ENCODE peak calls at places on chromosomes 16 and 17, in eight cellular contexts. One of them, this sample, is unnamed.

GRCh38 chr16:81261049-81261648 is 22.7 kb downstream of the BCO1 start:
- DNase-seq in stomach: peak
- DNase-seq in epithelial cell of esophagus: peak
- DNase-seq in thyroid gland: no peak
- DNase-seq in activated B cell treated with CpG ODN at 0.5 μM for 24 hours: no peak
- DNase-seq in cardiac fibroblast: no peak
- DNase-seq in choroid plexus epithelial cell: peak
- DNase-seq in fibroblast of mammary gland: peak
- DNase-seq in this sample: peak

GRCh38 chr17:50914510-50914849 is 48.3 kb upstream of the TOB1 start:
- DNase-seq in stomach: no peak
- DNase-seq in epithelial cell of esophagus: no peak
- DNase-seq in thyroid gland: no peak
- DNase-seq in activated B cell treated with CpG ODN at 0.5 μM for 24 hours: no peak
- DNase-seq in cardiac fibroblast: no peak
- DNase-seq in choroid plexus epithelial cell: no peak
- DNase-seq in fibroblast of mammary gland: no peak
- DNase-seq in this sample: no peak

GRCh38 chr16:78817442-78817829 is 718.0 kb downstream of the WWOX start:
- DNase-seq in stomach: no peak
- DNase-seq in epithelial cell of esophagus: no peak
- DNase-seq in thyroid gland: no peak
- DNase-seq in activated B cell treated with CpG ODN at 0.5 μM for 24 hours: no peak
- DNase-seq in cardiac fibroblast: no peak
- DNase-seq in choroid plexus epithelial cell: no peak
- DNase-seq in fibroblast of mammary gland: peak
- DNase-seq in this sample: no peak

GRCh38 chr16:24504467-24505345 is 34.7 kb upstream of the RBBP6 start:
- DNase-seq in stomach: peak
- DNase-seq in epithelial cell of esophagus: peak
- DNase-seq in thyroid gland: peak
- DNase-seq in activated B cell treated with CpG ODN at 0.5 μM for 24 hours: peak
- DNase-seq in cardiac fibroblast: peak
- DNase-seq in choroid plexus epithelial cell: peak
- DNase-seq in fibroblast of mammary gland: peak
- DNase-seq in this sample: peak

GRCh38 chr17:9174779-9175574 is 153.7 kb downstream of the NTN1 start:
- DNase-seq in stomach: peak
- DNase-seq in epithelial cell of esophagus: no peak
- DNase-seq in thyroid gland: peak
- DNase-seq in activated B cell treated with CpG ODN at 0.5 μM for 24 hours: no peak
- DNase-seq in cardiac fibroblast: no peak
- DNase-seq in choroid plexus epithelial cell: no peak
- DNase-seq in fibroblast of mammary gland: no peak
- DNase-seq in this sample: no peak

GRCh38 chr16:56262148-56262878 is 71.0 kb downstream of the GNAO1 start:
- DNase-seq in stomach: no peak
- DNase-seq in epithelial cell of esophagus: peak
- DNase-seq in thyroid gland: no peak
- DNase-seq in activated B cell treated with CpG ODN at 0.5 μM for 24 hours: no peak
- DNase-seq in cardiac fibroblast: no peak
- DNase-seq in choroid plexus epithelial cell: no peak
- DNase-seq in fibroblast of mammary gland: no peak
- DNase-seq in this sample: peak

GRCh38 chr16:57562066-57562465 is 19.6 kb downstream of the ADGRG5 start:
- DNase-seq in stomach: no peak
- DNase-seq in epithelial cell of esophagus: no peak
- DNase-seq in thyroid gland: no peak
- DNase-seq in activated B cell treated with CpG ODN at 0.5 μM for 24 hours: no peak
- DNase-seq in cardiac fibroblast: no peak
- DNase-seq in choroid plexus epithelial cell: no peak
- DNase-seq in fibroblast of mammary gland: no peak
- DNase-seq in this sample: no peak

GRCh38 chr17:55706808-55707773 is 15.6 kb downstream of the TMEM100 start:
- DNase-seq in stomach: no peak
- DNase-seq in epithelial cell of esophagus: no peak
- DNase-seq in thyroid gland: no peak
- DNase-seq in activated B cell treated with CpG ODN at 0.5 μM for 24 hours: no peak
- DNase-seq in cardiac fibroblast: no peak
- DNase-seq in choroid plexus epithelial cell: no peak
- DNase-seq in fibroblast of mammary gland: no peak
- DNase-seq in this sample: no peak

GRCh38 chr17:17350491-17351355 is 47.5 kb downstream of the NT5M start:
- DNase-seq in stomach: peak
- DNase-seq in epithelial cell of esophagus: peak
- DNase-seq in thyroid gland: no peak
- DNase-seq in activated B cell treated with CpG ODN at 0.5 μM for 24 hours: no peak
- DNase-seq in cardiac fibroblast: no peak
- DNase-seq in choroid plexus epithelial cell: peak
- DNase-seq in fibroblast of mammary gland: peak
- DNase-seq in this sample: no peak

GRCh38 chr16:84925092-84925772 is 86.1 kb downstream of the ZDHHC7 start:
- DNase-seq in stomach: peak
- DNase-seq in epithelial cell of esophagus: peak
- DNase-seq in thyroid gland: no peak
- DNase-seq in activated B cell treated with CpG ODN at 0.5 μM for 24 hours: peak
- DNase-seq in cardiac fibroblast: peak
- DNase-seq in choroid plexus epithelial cell: peak
- DNase-seq in fibroblast of mammary gland: peak
- DNase-seq in this sample: peak

GRCh38 chr17:80220709-80221215 is 535 bp downstream of the SLC26A11 start:
- DNase-seq in stomach: no peak
- DNase-seq in epithelial cell of esophagus: no peak
- DNase-seq in thyroid gland: peak
- DNase-seq in activated B cell treated with CpG ODN at 0.5 μM for 24 hours: no peak
- DNase-seq in cardiac fibroblast: peak
- DNase-seq in choroid plexus epithelial cell: peak
- DNase-seq in fibroblast of mammary gland: no peak
- DNase-seq in this sample: no peak

GRCh38 chr17:82737981-82738877 is 2.8 kb downstream of the FN3K start:
- DNase-seq in stomach: peak
- DNase-seq in epithelial cell of esophagus: no peak
- DNase-seq in thyroid gland: no peak
- DNase-seq in activated B cell treated with CpG ODN at 0.5 μM for 24 hours: no peak
- DNase-seq in cardiac fibroblast: peak
- DNase-seq in choroid plexus epithelial cell: no peak
- DNase-seq in fibroblast of mammary gland: peak
- DNase-seq in this sample: no peak

GRCh38 chr17:73068322-73069153 is 23.9 kb downstream of the SLC39A11 start:
- DNase-seq in stomach: no peak
- DNase-seq in epithelial cell of esophagus: peak
- DNase-seq in thyroid gland: no peak
- DNase-seq in activated B cell treated with CpG ODN at 0.5 μM for 24 hours: no peak
- DNase-seq in cardiac fibroblast: peak
- DNase-seq in choroid plexus epithelial cell: peak
- DNase-seq in fibroblast of mammary gland: peak
- DNase-seq in this sample: no peak

GRCh38 chr17:12789075-12789975 is at the start of gene ARHGAP44:
- DNase-seq in stomach: peak
- DNase-seq in epithelial cell of esophagus: peak
- DNase-seq in thyroid gland: peak
- DNase-seq in activated B cell treated with CpG ODN at 0.5 μM for 24 hours: peak
- DNase-seq in cardiac fibroblast: peak
- DNase-seq in choroid plexus epithelial cell: peak
- DNase-seq in fibroblast of mammary gland: peak
- DNase-seq in this sample: peak

GRCh38 chr17:72745241-72745640 is 347.2 kb downstream of the SLC39A11 start:
- DNase-seq in stomach: no peak
- DNase-seq in epithelial cell of esophagus: no peak
- DNase-seq in thyroid gland: no peak
- DNase-seq in activated B cell treated with CpG ODN at 0.5 μM for 24 hours: no peak
- DNase-seq in cardiac fibroblast: no peak
- DNase-seq in choroid plexus epithelial cell: no peak
- DNase-seq in fibroblast of mammary gland: no peak
- DNase-seq in this sample: no peak

GRCh38 chr17:7139400-7139799 is 24.8 kb upstream of the ASGR2 start:
- DNase-seq in stomach: no peak
- DNase-seq in epithelial cell of esophagus: no peak
- DNase-seq in thyroid gland: no peak
- DNase-seq in activated B cell treated with CpG ODN at 0.5 μM for 24 hours: no peak
- DNase-seq in cardiac fibroblast: no peak
- DNase-seq in choroid plexus epithelial cell: no peak
- DNase-seq in fibroblast of mammary gland: no peak
- DNase-seq in this sample: no peak

GRCh38 chr16:11517926-11518325 is 68.8 kb downstream of the LITAF start:
- DNase-seq in stomach: no peak
- DNase-seq in epithelial cell of esophagus: no peak
- DNase-seq in thyroid gland: no peak
- DNase-seq in activated B cell treated with CpG ODN at 0.5 μM for 24 hours: no peak
- DNase-seq in cardiac fibroblast: no peak
- DNase-seq in choroid plexus epithelial cell: no peak
- DNase-seq in fibroblast of mammary gland: no peak
- DNase-seq in this sample: no peak
- TF ChIP-seq CTCF in stomach: no peak
- TF ChIP-seq CTCF in epithelial cell of esophagus: no peak
- TF ChIP-seq CTCF in thyroid gland: no peak
- TF ChIP-seq CTCF in activated B cell treated with CpG ODN at 0.5 μM for 24 hours: no peak
- TF ChIP-seq CTCF in cardiac fibroblast: no peak
- TF ChIP-seq CTCF in choroid plexus epithelial cell: no peak
- TF ChIP-seq CTCF in fibroblast of mammary gland: no peak
- TF ChIP-seq CTCF in this sample: no peak

GRCh38 chr17:75238684-75239191 is 22.7 kb downstream of the GGA3 start:
- DNase-seq in stomach: peak
- DNase-seq in epithelial cell of esophagus: peak
- DNase-seq in thyroid gland: peak
- DNase-seq in activated B cell treated with CpG ODN at 0.5 μM for 24 hours: peak
- DNase-seq in cardiac fibroblast: peak
- DNase-seq in choroid plexus epithelial cell: peak
- DNase-seq in fibroblast of mammary gland: peak
- DNase-seq in this sample: peak
- TF ChIP-seq CTCF in stomach: peak
- TF ChIP-seq CTCF in epithelial cell of esophagus: peak
- TF ChIP-seq CTCF in thyroid gland: peak
- TF ChIP-seq CTCF in activated B cell treated with CpG ODN at 0.5 μM for 24 hours: no peak
- TF ChIP-seq CTCF in cardiac fibroblast: peak
- TF ChIP-seq CTCF in choroid plexus epithelial cell: peak
- TF ChIP-seq CTCF in fibroblast of mammary gland: peak
- TF ChIP-seq CTCF in this sample: peak

DNA sequence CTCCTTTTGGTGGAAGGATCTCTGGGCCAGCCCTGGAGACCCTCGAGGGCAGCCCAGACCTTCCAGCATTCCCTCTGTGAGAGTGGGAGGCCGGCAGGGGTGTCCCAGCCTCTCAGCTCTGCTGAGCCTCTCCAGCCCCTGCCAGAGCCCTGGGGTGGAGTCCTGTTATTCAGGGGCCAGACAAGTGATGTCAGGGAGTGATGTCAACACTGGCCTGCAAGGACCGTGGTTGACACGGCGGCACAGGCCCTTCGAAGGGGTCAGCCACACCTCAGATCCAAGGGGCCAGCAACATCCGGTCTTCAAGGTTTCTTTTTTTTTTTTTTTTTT is 231.2 kb downstream of the KATNIP start:
- DNase-seq in stomach: no peak
- DNase-seq in epithelial cell of esophagus: no peak
- DNase-seq in thyroid gland: no peak
- DNase-seq in activated B cell treated with CpG ODN at 0.5 μM for 24 hours: no peak
- DNase-seq in cardiac fibroblast: peak
- DNase-seq in choroid plexus epithelial cell: peak
- DNase-seq in fibroblast of mammary gland: peak
- DNase-seq in this sample: no peak
- TF ChIP-seq CTCF in stomach: no peak
- TF ChIP-seq CTCF in epithelial cell of esophagus: no peak
- TF ChIP-seq CTCF in thyroid gland: no peak
- TF ChIP-seq CTCF in activated B cell treated with CpG ODN at 0.5 μM for 24 hours: no peak
- TF ChIP-seq CTCF in cardiac fibroblast: no peak
- TF ChIP-seq CTCF in choroid plexus epithelial cell: no peak
- TF ChIP-seq CTCF in fibroblast of mammary gland: no peak
- TF ChIP-seq CTCF in this sample: no peak

DNA sequence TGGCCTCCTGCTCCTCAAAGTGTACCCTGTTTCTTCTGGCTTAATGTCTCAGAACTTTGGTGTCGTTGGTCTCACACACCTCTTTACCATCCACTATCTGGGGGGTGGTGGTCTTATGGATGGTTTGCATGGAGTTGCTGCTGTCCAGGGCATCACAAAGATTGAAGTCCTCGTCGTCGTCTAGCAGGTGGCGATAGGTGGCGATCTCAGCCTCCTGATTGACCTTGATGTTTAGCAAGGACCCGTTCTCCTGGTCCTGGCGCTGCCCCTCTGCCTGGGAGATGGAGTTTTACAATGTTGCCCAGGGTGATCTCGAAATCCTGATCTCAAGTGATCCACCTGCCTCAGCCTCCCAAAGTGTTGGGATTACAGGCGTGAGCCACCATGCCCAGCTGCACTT is 31.1 kb upstream of the HELZ start:
- DNase-seq in stomach: no peak
- DNase-seq in epithelial cell of esophagus: peak
- DNase-seq in thyroid gland: no peak
- DNase-seq in activated B cell treated with CpG ODN at 0.5 μM for 24 hours: no peak
- DNase-seq in cardiac fibroblast: no peak
- DNase-seq in choroid plexus epithelial cell: no peak
- DNase-seq in fibroblast of mammary gland: no peak
- DNase-seq in this sample: no peak
- TF ChIP-seq CTCF in stomach: no peak
- TF ChIP-seq CTCF in epithelial cell of esophagus: no peak
- TF ChIP-seq CTCF in thyroid gland: no peak
- TF ChIP-seq CTCF in activated B cell treated with CpG ODN at 0.5 μM for 24 hours: no peak
- TF ChIP-seq CTCF in cardiac fibroblast: no peak
- TF ChIP-seq CTCF in choroid plexus epithelial cell: no peak
- TF ChIP-seq CTCF in fibroblast of mammary gland: no peak
- TF ChIP-seq CTCF in this sample: no peak

GRCh38 chr16:3150346-3151218 is 15.8 kb downstream of the ZNF213 start:
- DNase-seq in stomach: peak
- DNase-seq in epithelial cell of esophagus: peak
- DNase-seq in thyroid gland: peak
- DNase-seq in activated B cell treated with CpG ODN at 0.5 μM for 24 hours: peak
- DNase-seq in cardiac fibroblast: peak
- DNase-seq in choroid plexus epithelial cell: peak
- DNase-seq in fibroblast of mammary gland: peak
- DNase-seq in this sample: peak

GRCh38 chr16:3148256-3149192 is 13.7 kb downstream of the ZNF213 start:
- DNase-seq in stomach: no peak
- DNase-seq in epithelial cell of esophagus: no peak
- DNase-seq in thyroid gland: no peak
- DNase-seq in activated B cell treated with CpG ODN at 0.5 μM for 24 hours: no peak
- DNase-seq in cardiac fibroblast: no peak
- DNase-seq in choroid plexus epithelial cell: no peak
- DNase-seq in fibroblast of mammary gland: no peak
- DNase-seq in this sample: no peak

GRCh38 chr16:3147757-3148104 is 12.9 kb downstream of the ZNF213 start:
- DNase-seq in stomach: no peak
- DNase-seq in epithelial cell of esophagus: no peak
- DNase-seq in thyroid gland: no peak
- DNase-seq in activated B cell treated with CpG ODN at 0.5 μM for 24 hours: no peak
- DNase-seq in cardiac fibroblast: no peak
- DNase-seq in choroid plexus epithelial cell: no peak
- DNase-seq in fibroblast of mammary gland: no peak
- DNase-seq in this sample: no peak

GRCh38 chr16:3149193-3149530 is 14.3 kb downstream of the ZNF213 start:
- DNase-seq in stomach: no peak
- DNase-seq in epithelial cell of esophagus: no peak
- DNase-seq in thyroid gland: no peak
- DNase-seq in activated B cell treated with CpG ODN at 0.5 μM for 24 hours: no peak
- DNase-seq in cardiac fibroblast: no peak
- DNase-seq in choroid plexus epithelial cell: no peak
- DNase-seq in fibroblast of mammary gland: no peak
- DNase-seq in this sample: no peak

GRCh38 chr16:3149630-3150345 is 15.0 kb downstream of the ZNF213 start:
- DNase-seq in stomach: peak
- DNase-seq in epithelial cell of esophagus: peak
- DNase-seq in thyroid gland: peak
- DNase-seq in activated B cell treated with CpG ODN at 0.5 μM for 24 hours: peak
- DNase-seq in cardiac fibroblast: peak
- DNase-seq in choroid plexus epithelial cell: peak
- DNase-seq in fibroblast of mammary gland: peak
- DNase-seq in this sample: peak
- TF ChIP-seq CTCF in stomach: no peak
- TF ChIP-seq CTCF in epithelial cell of esophagus: peak
- TF ChIP-seq CTCF in thyroid gland: no peak
- TF ChIP-seq CTCF in activated B cell treated with CpG ODN at 0.5 μM for 24 hours: no peak
- TF ChIP-seq CTCF in cardiac fibroblast: peak
- TF ChIP-seq CTCF in choroid plexus epithelial cell: peak
- TF ChIP-seq CTCF in fibroblast of mammary gland: no peak
- TF ChIP-seq CTCF in this sample: peak

GRCh38 chr16:86020971-86021370 is 122.0 kb downstream of the IRF8 start:
- DNase-seq in stomach: no peak
- DNase-seq in epithelial cell of esophagus: no peak
- DNase-seq in thyroid gland: no peak
- DNase-seq in activated B cell treated with CpG ODN at 0.5 μM for 24 hours: peak
- DNase-seq in cardiac fibroblast: no peak
- DNase-seq in choroid plexus epithelial cell: no peak
- DNase-seq in fibroblast of mammary gland: no peak
- DNase-seq in this sample: no peak
- TF ChIP-seq CTCF in stomach: no peak
- TF ChIP-seq CTCF in epithelial cell of esophagus: no peak
- TF ChIP-seq CTCF in thyroid gland: no peak
- TF ChIP-seq CTCF in activated B cell treated with CpG ODN at 0.5 μM for 24 hours: no peak
- TF ChIP-seq CTCF in cardiac fibroblast: no peak
- TF ChIP-seq CTCF in choroid plexus epithelial cell: no peak
- TF ChIP-seq CTCF in fibroblast of mammary gland: no peak
- TF ChIP-seq CTCF in this sample: no peak

This sample was measured in activated CD8-positive, alpha-beta T cell treated with anti-CD3 and anti-CD28 coated beads for 36 hours.